ENCODE peak calls at places on chromosomes 6 and 20, in five cellular contexts. J is mammary epithelial cell, L is BE2C, E is Caco-2, U is fibroblast of lung. B is an unnamed sample.

GRCh38 chr6:143583542-143584330 is 72.2 kb upstream of the FUCA2 start:
- DNase-seq in J (no peak), L (no peak), E (no peak), U (peak; percentile 69), B (no peak)

GRCh38 chr6:75830959-75831885 is 82.2 kb downstream of the MYO6 start:
- DNase-seq in J (peak; percentile 82), L (no peak), E (no peak), U (peak; percentile 90), B (no peak)

GRCh38 chr6:33914519-33915120 is 110.8 kb upstream of the MLN start:
- DNase-seq in J (no peak), L (no peak), E (no peak), U (no peak), B (no peak)

GRCh38 chr6:139965393-139965792 is 590.9 kb upstream of the CITED2 start:
- DNase-seq in J (no peak), L (no peak), E (no peak), U (peak; percentile 63), B (no peak)

GRCh38 chr20:53736122-53736756 is 142.6 kb upstream of the ZNF217 start:
- DNase-seq in J (peak; percentile 56), L (no peak), E (peak; percentile 69), U (peak; percentile 67), B (no peak)

GRCh38 chr20:47989957-47990356 is 204.7 kb upstream of the SULF2 start:
- DNase-seq in J (no peak), L (peak; percentile 32), E (peak; percentile 45), U (no peak), B (no peak)

GRCh38 chr6:111872521-111873177 is 603 bp downstream of the FYN start:
- DNase-seq in J (no peak), L (peak; percentile 62), E (no peak), U (peak; percentile 25), B (peak; percentile 37)

GRCh38 chr6:131269565-131270391 is 134.5 kb downstream of the AKAP7 start:
- DNase-seq in J (no peak), L (no peak), E (no peak), U (no peak), B (no peak)

GRCh38 chr6:144912474-144912873 is 627.3 kb downstream of the UTRN start:
- DNase-seq in J (peak; percentile 44), L (no peak), E (no peak), U (peak; percentile 89), B (no peak)

GRCh38 chr6:28758818-28759235 is 165.0 kb downstream of the TRIM27 start:
- DNase-seq in J (no peak), L (no peak), E (no peak), U (no peak), B (no peak)

DNA sequence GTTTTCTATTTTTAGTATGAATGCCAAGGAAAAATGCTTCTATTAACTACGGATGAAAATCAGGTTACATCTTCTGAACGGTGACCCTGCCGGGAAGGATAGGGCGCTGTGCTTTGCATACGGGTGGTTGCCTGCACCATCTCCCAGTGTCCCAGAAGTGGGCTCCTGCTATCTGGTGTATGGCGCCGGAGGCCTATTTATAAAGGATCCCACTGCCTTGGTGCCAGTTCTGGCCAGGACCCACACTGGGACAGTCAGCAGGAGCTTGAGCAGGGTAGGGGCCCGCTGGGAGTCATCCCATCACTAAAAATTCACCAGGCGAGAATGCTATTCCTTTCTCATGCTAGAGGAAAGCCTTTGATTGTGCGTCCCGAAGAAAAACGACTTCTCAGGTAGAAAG is 22.9 kb downstream of the TMEM242 start:
- DNase-seq in J (no peak), L (no peak), E (no peak), U (no peak), B (no peak)
- H3K4me1 ChIP-seq in J (no peaks in the 10 kb centered on the region), L (no peaks in the 10 kb centered on the region), E (peaks cover 4% of the 10 kb centered on the region), U (peaks cover 2% of the 10 kb centered on the region), B (peaks cover 56% of the 10 kb centered on the region)

DNA sequence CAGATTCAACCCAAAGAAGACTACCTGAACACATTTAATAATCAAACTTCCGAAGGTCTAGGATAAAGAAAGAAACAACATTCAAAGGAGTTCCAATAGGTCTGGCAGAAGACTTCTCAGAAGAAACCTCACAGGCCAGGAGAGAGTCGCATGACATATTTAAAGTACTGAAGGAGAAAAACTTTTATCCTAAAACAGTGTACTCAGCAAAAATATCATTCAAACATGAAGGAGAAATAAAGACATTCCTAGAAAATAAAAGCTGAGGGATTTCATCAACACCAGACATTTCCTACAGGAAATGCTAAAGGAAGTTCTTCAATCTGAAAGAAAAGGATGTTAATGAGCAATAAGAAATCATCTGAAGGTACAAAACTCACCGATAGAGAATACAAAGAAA is 108.6 kb downstream of the BTBD9 start:
- DNase-seq in J (no peak), L (no peak), E (no peak), U (no peak), B (no peak)
- H3K9me3 ChIP-seq in J (no peaks in the 10 kb centered on the region), L (peaks cover 3% of the 10 kb centered on the region), E (peaks cover 20% of the 10 kb centered on the region), U (no peaks in the 10 kb centered on the region), B (peaks cover 11% of the 10 kb centered on the region)

DNA sequence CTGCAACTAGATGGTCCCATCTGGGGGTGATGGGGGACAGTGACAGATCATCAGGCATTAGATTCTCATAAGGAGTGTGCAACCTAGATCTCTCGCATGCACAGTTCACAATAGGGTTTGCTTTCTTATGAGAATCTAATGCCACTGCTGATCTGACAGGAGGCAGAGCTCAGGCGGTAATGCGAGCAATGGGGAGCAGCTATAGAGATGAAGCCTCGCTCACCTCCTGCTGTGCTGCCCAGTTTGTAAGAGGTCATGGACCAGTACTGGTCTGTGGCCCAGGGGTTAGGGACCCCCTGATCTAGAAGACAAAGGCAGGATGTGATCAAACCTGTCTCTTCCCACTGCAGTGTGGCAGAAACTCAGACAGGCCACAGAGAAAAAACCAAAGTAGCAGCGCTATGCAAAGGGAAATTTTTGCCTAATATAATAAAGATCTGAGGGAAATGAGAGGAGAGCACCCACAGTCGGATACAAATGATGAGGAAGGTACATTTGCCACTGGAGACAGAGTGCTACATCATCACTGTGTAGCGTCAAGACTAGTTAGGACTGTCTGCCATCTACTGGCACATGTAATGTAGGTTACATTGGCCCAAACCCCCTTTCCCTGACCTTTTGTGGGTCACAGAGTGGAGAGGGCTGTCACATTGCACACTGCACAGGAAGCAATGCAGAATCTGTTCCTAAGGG is 4.1 kb upstream of the LY86 start:
- DNase-seq in J (no peak), L (no peak), E (no peak), U (no peak), B (no peak)
- TF ChIP-seq CTCF in J (no peak), L (no peak), E (peak; percentile 23), U (no peak), B (no peak)

DNA sequence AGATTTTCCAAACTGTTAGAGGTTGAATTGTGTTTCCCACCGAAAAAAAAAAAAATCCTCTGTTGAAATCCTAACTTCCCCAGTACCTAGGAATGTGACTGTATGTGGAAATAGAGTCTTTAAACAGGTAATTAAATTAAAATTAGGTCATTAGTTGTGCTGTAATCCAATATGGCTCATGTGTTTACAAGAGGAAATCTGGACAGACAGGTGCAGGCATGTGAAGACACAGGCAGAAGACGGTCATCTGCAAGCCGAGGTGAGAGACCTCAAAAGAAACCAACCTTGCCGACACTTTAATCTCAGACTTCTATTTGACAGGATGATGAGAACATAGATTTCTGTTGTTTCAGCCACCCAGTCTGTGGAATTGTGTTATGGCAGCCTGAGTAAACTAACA is 28.6 kb upstream of the EZR start:
- DNase-seq in J (peak; percentile 72), L (no peak), E (no peak), U (no peak), B (no peak)
- H3K4me1 ChIP-seq in J (peaks cover 47% of the 10 kb centered on the region), L (no peaks in the 10 kb centered on the region), E (peaks cover 63% of the 10 kb centered on the region), U (peaks cover 7% of the 10 kb centered on the region), B (peaks cover 15% of the 10 kb centered on the region)

GRCh38 chr6:2715737-2716136 is 35.0 kb downstream of the MYLK4 start:
- DNase-seq in J (no peak), L (no peak), E (peak; percentile 53), U (no peak), B (no peak)

GRCh38 chr6:2710412-2710811 is 40.3 kb downstream of the MYLK4 start:
- DNase-seq in J (no peak), L (no peak), E (no peak), U (no peak), B (no peak)

GRCh38 chr6:2714359-2714895 is 36.3 kb downstream of the MYLK4 start:
- DNase-seq in J (peak; percentile 58), L (no peak), E (no peak), U (peak; percentile 97), B (no peak)

GRCh38 chr6:2713473-2714358 is 37.0 kb downstream of the MYLK4 start:
- DNase-seq in J (no peak), L (no peak), E (no peak), U (peak; percentile 87), B (no peak)

GRCh38 chr6:2712102-2712501 is 38.6 kb downstream of the MYLK4 start:
- DNase-seq in J (no peak), L (no peak), E (no peak), U (no peak), B (no peak)
- H3K9me3 ChIP-seq in J (peaks cover 10% of the 10 kb centered on the region), L (peaks cover 3% of the 10 kb centered on the region), E (peaks cover 12% of the 10 kb centered on the region), U (no peaks in the 10 kb centered on the region), B (peaks cover 9% of the 10 kb centered on the region)

GRCh38 chr6:168071620-168072019 is 7.4 kb downstream of the FRMD1 start:
- DNase-seq in J (no peak), L (no peak), E (no peak), U (no peak), B (no peak)
- TF ChIP-seq CTCF in J (no peak), L (no peak), E (peak; percentile 25), U (no peak), B (no peak)

B was measured in left ventricle myocardium inferior.